ENCODE peak calls at places on chromosome 13, in eight cellular contexts. One of them, this sample, is unnamed.

GRCh38 chr13:86572115-86572514 is 772.9 kb upstream of the SLITRK6 start:
- DNase-seq in hepatocyte: no peak
- DNase-seq in NB4: peak
- DNase-seq in dorsolateral prefrontal cortex: no peak
- DNase-seq in heart right ventricle: no peak
- DNase-seq in neural progenitor cell: no peak
- DNase-seq in A549: no peak
- DNase-seq in fibroblast of lung: peak
- DNase-seq in this sample: peak

GRCh38 chr13:110218601-110219201 is 88.3 kb downstream of the COL4A1 start:
- DNase-seq in neural progenitor cell: no peak
- DNase-seq in NB4: no peak
- DNase-seq in fibroblast of lung: peak
- DNase-seq in hepatocyte: no peak
- DNase-seq in dorsolateral prefrontal cortex: no peak
- DNase-seq in A549: no peak
- DNase-seq in heart right ventricle: no peak
- DNase-seq in this sample: peak

GRCh38 chr13:101511766-101512165 is 59.3 kb downstream of the ITGBL1 start:
- DNase-seq in hepatocyte: no peak
- DNase-seq in NB4: no peak
- DNase-seq in neural progenitor cell: no peak
- DNase-seq in fibroblast of lung: no peak
- DNase-seq in dorsolateral prefrontal cortex: no peak
- DNase-seq in heart right ventricle: no peak
- DNase-seq in A549: no peak
- DNase-seq in this sample: peak

GRCh38 chr13:40271511-40271910 is 394.9 kb downstream of the FOXO1 start:
- DNase-seq in neural progenitor cell: no peak
- DNase-seq in hepatocyte: no peak
- DNase-seq in fibroblast of lung: no peak
- DNase-seq in heart right ventricle: peak
- DNase-seq in A549: no peak
- DNase-seq in dorsolateral prefrontal cortex: no peak
- DNase-seq in NB4: no peak
- DNase-seq in this sample: no peak

GRCh38 chr13:23777571-23777870 is 111.7 kb downstream of the MIPEP start:
- DNase-seq in NB4: no peak
- DNase-seq in A549: no peak
- DNase-seq in heart right ventricle: no peak
- DNase-seq in fibroblast of lung: no peak
- DNase-seq in dorsolateral prefrontal cortex: no peak
- DNase-seq in neural progenitor cell: no peak
- DNase-seq in hepatocyte: no peak
- DNase-seq in this sample: no peak

GRCh38 chr13:52851153-52851962 is 2.9 kb upstream of the PCDH8 start:
- DNase-seq in hepatocyte: peak
- DNase-seq in dorsolateral prefrontal cortex: no peak
- DNase-seq in heart right ventricle: peak
- DNase-seq in neural progenitor cell: peak
- DNase-seq in NB4: peak
- DNase-seq in fibroblast of lung: peak
- DNase-seq in A549: no peak
- DNase-seq in this sample: peak

GRCh38 chr13:27014406-27015359 is 156.9 kb downstream of the USP12 start:
- DNase-seq in neural progenitor cell: no peak
- DNase-seq in dorsolateral prefrontal cortex: no peak
- DNase-seq in heart right ventricle: no peak
- DNase-seq in NB4: no peak
- DNase-seq in A549: no peak
- DNase-seq in hepatocyte: no peak
- DNase-seq in fibroblast of lung: peak
- DNase-seq in this sample: no peak

GRCh38 chr13:113748101-113748861 is 10.7 kb upstream of the TMEM255B start:
- DNase-seq in neural progenitor cell: no peak
- DNase-seq in hepatocyte: no peak
- DNase-seq in A549: no peak
- DNase-seq in dorsolateral prefrontal cortex: no peak
- DNase-seq in NB4: no peak
- DNase-seq in fibroblast of lung: no peak
- DNase-seq in heart right ventricle: no peak
- DNase-seq in this sample: no peak

GRCh38 chr13:31956944-31957644 is 74.5 kb upstream of the FRY start:
- DNase-seq in dorsolateral prefrontal cortex: no peak
- DNase-seq in fibroblast of lung: peak
- DNase-seq in neural progenitor cell: no peak
- DNase-seq in A549: no peak
- DNase-seq in NB4: no peak
- DNase-seq in heart right ventricle: no peak
- DNase-seq in hepatocyte: no peak
- DNase-seq in this sample: no peak

GRCh38 chr13:32334676-32335075 is 19.4 kb downstream of the BRCA2 start:
- DNase-seq in fibroblast of lung: peak
- DNase-seq in neural progenitor cell: no peak
- DNase-seq in A549: no peak
- DNase-seq in heart right ventricle: no peak
- DNase-seq in dorsolateral prefrontal cortex: no peak
- DNase-seq in NB4: no peak
- DNase-seq in hepatocyte: no peak
- DNase-seq in this sample: no peak

GRCh38 chr13:52738719-52739467 is 727 bp downstream of the CNMD start:
- DNase-seq in heart right ventricle: no peak
- DNase-seq in A549: no peak
- DNase-seq in fibroblast of lung: no peak
- DNase-seq in hepatocyte: peak
- DNase-seq in NB4: no peak
- DNase-seq in dorsolateral prefrontal cortex: no peak
- DNase-seq in neural progenitor cell: peak
- DNase-seq in this sample: no peak

DNA sequence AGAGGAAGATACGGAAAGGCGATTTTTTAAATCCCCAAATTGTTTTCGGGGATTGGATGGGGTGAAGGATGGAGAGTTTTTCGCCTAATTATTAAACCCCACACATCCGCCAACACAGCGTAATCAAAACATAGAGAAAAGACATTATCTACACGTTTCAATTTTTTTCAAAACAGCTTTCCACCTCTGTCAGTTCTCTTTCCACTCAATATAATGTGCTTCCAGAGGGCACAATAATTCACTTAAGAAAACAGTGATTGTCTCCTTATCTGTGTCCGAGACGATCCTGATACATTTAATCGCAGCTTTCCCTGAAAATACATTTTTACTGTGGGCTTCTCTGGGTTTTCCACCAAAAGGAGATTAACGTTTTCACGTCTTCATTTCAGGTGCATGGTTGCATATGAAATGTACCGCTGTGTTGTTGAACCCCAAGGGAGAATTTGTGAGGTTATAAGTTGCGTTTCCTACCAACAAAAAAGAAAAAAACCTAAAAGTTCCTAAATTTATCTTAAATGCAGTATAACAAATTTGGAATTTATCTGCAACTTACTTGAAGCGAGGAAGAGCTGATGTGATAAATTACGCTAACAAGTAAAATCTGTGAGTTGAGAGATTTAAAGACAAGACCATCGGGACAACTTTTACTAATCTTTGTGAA is 625 bp upstream of the OBI1 start:
- DNase-seq in hepatocyte: no peak
- DNase-seq in heart right ventricle: no peak
- DNase-seq in dorsolateral prefrontal cortex: no peak
- DNase-seq in NB4: no peak
- DNase-seq in neural progenitor cell: no peak
- DNase-seq in A549: no peak
- DNase-seq in fibroblast of lung: no peak
- DNase-seq in this sample: peak
- H3K4me3 ChIP-seq in hepatocyte: peak
- H3K4me3 ChIP-seq in heart right ventricle: peak
- H3K4me3 ChIP-seq in dorsolateral prefrontal cortex: peak
- H3K4me3 ChIP-seq in NB4: no peak
- H3K4me3 ChIP-seq in neural progenitor cell: peak
- H3K4me3 ChIP-seq in A549: peak
- H3K4me3 ChIP-seq in fibroblast of lung: peak
- H3K4me3 ChIP-seq in this sample: peak

GRCh38 chr13:21538280-21538679 is 65.7 kb downstream of the MICU2 start:
- DNase-seq in fibroblast of lung: no peak
- DNase-seq in hepatocyte: no peak
- DNase-seq in neural progenitor cell: no peak
- DNase-seq in NB4: no peak
- DNase-seq in A549: no peak
- DNase-seq in dorsolateral prefrontal cortex: no peak
- DNase-seq in heart right ventricle: no peak
- DNase-seq in this sample: no peak

GRCh38 chr13:21541271-21541670 is 62.7 kb downstream of the MICU2 start:
- DNase-seq in fibroblast of lung: no peak
- DNase-seq in dorsolateral prefrontal cortex: no peak
- DNase-seq in A549: no peak
- DNase-seq in heart right ventricle: no peak
- DNase-seq in neural progenitor cell: no peak
- DNase-seq in hepatocyte: no peak
- DNase-seq in NB4: no peak
- DNase-seq in this sample: no peak

GRCh38 chr13:21541980-21542379 is 62.0 kb downstream of the MICU2 start:
- DNase-seq in fibroblast of lung: no peak
- DNase-seq in dorsolateral prefrontal cortex: no peak
- DNase-seq in NB4: peak
- DNase-seq in heart right ventricle: no peak
- DNase-seq in neural progenitor cell: no peak
- DNase-seq in A549: no peak
- DNase-seq in hepatocyte: no peak
- DNase-seq in this sample: peak

GRCh38 chr13:21538753-21539152 is 65.2 kb downstream of the MICU2 start:
- DNase-seq in dorsolateral prefrontal cortex: no peak
- DNase-seq in A549: no peak
- DNase-seq in fibroblast of lung: no peak
- DNase-seq in neural progenitor cell: no peak
- DNase-seq in heart right ventricle: no peak
- DNase-seq in NB4: no peak
- DNase-seq in hepatocyte: no peak
- DNase-seq in this sample: no peak

DNA sequence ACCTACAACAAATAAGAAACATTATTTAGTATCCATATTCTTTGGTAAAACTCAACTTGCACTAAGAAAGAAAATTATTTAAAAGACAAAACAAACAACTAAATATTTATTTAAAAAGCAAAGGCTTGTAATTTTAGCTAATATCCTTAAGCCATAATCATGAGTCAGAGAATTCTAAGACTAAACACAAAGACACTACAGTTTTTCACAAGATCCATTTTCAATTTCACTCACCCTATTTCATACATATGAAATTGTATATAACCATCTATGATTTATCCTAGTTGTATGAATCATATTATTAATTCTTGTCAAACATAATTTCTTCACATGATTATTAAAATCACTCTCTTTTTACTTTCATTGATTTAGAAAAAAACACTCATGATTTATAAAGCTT is 64.3 kb downstream of the MICU2 start:
- DNase-seq in heart right ventricle: no peak
- DNase-seq in dorsolateral prefrontal cortex: no peak
- DNase-seq in hepatocyte: no peak
- DNase-seq in fibroblast of lung: no peak
- DNase-seq in A549: no peak
- DNase-seq in neural progenitor cell: no peak
- DNase-seq in NB4: no peak
- DNase-seq in this sample: no peak
- TF ChIP-seq CTCF in heart right ventricle: no peak
- TF ChIP-seq CTCF in dorsolateral prefrontal cortex: no peak
- TF ChIP-seq CTCF in hepatocyte: no peak
- TF ChIP-seq CTCF in fibroblast of lung: no peak
- TF ChIP-seq CTCF in A549: no peak
- TF ChIP-seq CTCF in neural progenitor cell: no peak
- TF ChIP-seq CTCF in NB4: no peak
- TF ChIP-seq CTCF in this sample: no peak

GRCh38 chr13:112204376-112204775 is 137.4 kb downstream of the SOX1 start:
- DNase-seq in dorsolateral prefrontal cortex: no peak
- DNase-seq in NB4: no peak
- DNase-seq in neural progenitor cell: peak
- DNase-seq in hepatocyte: no peak
- DNase-seq in fibroblast of lung: no peak
- DNase-seq in A549: no peak
- DNase-seq in heart right ventricle: no peak
- DNase-seq in this sample: no peak
- H3K4me3 ChIP-seq in dorsolateral prefrontal cortex: no peak
- H3K4me3 ChIP-seq in NB4: no peak
- H3K4me3 ChIP-seq in neural progenitor cell: peak
- H3K4me3 ChIP-seq in hepatocyte: no peak
- H3K4me3 ChIP-seq in fibroblast of lung: no peak
- H3K4me3 ChIP-seq in A549: no peak
- H3K4me3 ChIP-seq in heart right ventricle: no peak
- H3K4me3 ChIP-seq in this sample: no peak

GRCh38 chr13:25529425-25529824 is 157.7 kb downstream of the ATP8A2 start:
- DNase-seq in hepatocyte: no peak
- DNase-seq in dorsolateral prefrontal cortex: no peak
- DNase-seq in NB4: no peak
- DNase-seq in A549: no peak
- DNase-seq in neural progenitor cell: no peak
- DNase-seq in fibroblast of lung: no peak
- DNase-seq in heart right ventricle: no peak
- DNase-seq in this sample: no peak

GRCh38 chr13:25525884-25526283 is 154.1 kb downstream of the ATP8A2 start:
- DNase-seq in NB4: no peak
- DNase-seq in fibroblast of lung: no peak
- DNase-seq in hepatocyte: no peak
- DNase-seq in A549: no peak
- DNase-seq in heart right ventricle: no peak
- DNase-seq in neural progenitor cell: no peak
- DNase-seq in dorsolateral prefrontal cortex: no peak
- DNase-seq in this sample: no peak

GRCh38 chr13:25528266-25528665 is 156.5 kb downstream of the ATP8A2 start:
- DNase-seq in hepatocyte: no peak
- DNase-seq in heart right ventricle: no peak
- DNase-seq in A549: no peak
- DNase-seq in fibroblast of lung: no peak
- DNase-seq in neural progenitor cell: no peak
- DNase-seq in dorsolateral prefrontal cortex: no peak
- DNase-seq in NB4: no peak
- DNase-seq in this sample: no peak
- TF ChIP-seq CTCF in hepatocyte: no peak
- TF ChIP-seq CTCF in heart right ventricle: no peak
- TF ChIP-seq CTCF in A549: no peak
- TF ChIP-seq CTCF in fibroblast of lung: no peak
- TF ChIP-seq CTCF in neural progenitor cell: no peak
- TF ChIP-seq CTCF in dorsolateral prefrontal cortex: no peak
- TF ChIP-seq CTCF in NB4: no peak
- TF ChIP-seq CTCF in this sample: no peak